ENCODE peak calls at places on chromosomes 3 and 15, in ten cellular contexts. W is WERI-Rb-1, X is WTC11, N is RWPE1, I is kidney, Q is uterus, H is colonic mucosa, P is sigmoid colon, R is glutamatergic neuron, C is omental fat pad. V is an unnamed sample.

GRCh38 chr3:43736558-43736995 is 45.8 kb downstream of the ABHD5 start:
- DNase-seq in W (no peak), X (no peak), N (no peak), I (no peak), Q (no peak), H (peak), P (no peak), R (no peak), C (no peak), V (no peak)

GRCh38 chr3:69143605-69144004 is 21.2 kb upstream of the LMOD3 start:
- DNase-seq in W (no peak), X (no peak), N (peak), I (no peak), Q (no peak), H (no peak), P (no peak), R (no peak), C (no peak), V (no peak)

GRCh38 chr3:111596328-111596727 is 1.2 kb upstream of the ZBED2 start:
- DNase-seq in W (no peak), X (no peak), N (no peak), I (no peak), Q (no peak), H (no peak), P (no peak), R (no peak), C (no peak), V (no peak)

GRCh38 chr3:142857056-142857455 is 31.8 kb downstream of the PCOLCE2 start:
- DNase-seq in W (peak), X (peak), N (no peak), I (no peak), Q (no peak), H (no peak), P (no peak), R (peak), C (no peak), V (no peak)

GRCh38 chr3:178036745-178037144 is 499.5 kb upstream of the KCNMB2 start:
- DNase-seq in W (no peak), X (no peak), N (no peak), I (no peak), Q (no peak), H (no peak), P (no peak), R (no peak), C (no peak), V (no peak)

GRCh38 chr15:70494861-70495571 is 268.3 kb downstream of the UACA start:
- DNase-seq in W (peak), X (no peak), N (peak), I (no peak), Q (no peak), H (no peak), P (no peak), R (no peak), C (no peak), V (peak)

GRCh38 chr3:185896565-185896964 is 41.2 kb downstream of the TRA2B start:
- DNase-seq in W (no peak), X (no peak), N (no peak), I (no peak), Q (no peak), H (no peak), P (no peak), R (no peak), C (no peak), V (no peak)

GRCh38 chr3:188476930-188477329 is 323.0 kb downstream of the LPP start:
- DNase-seq in W (peak), X (no peak), N (no peak), I (no peak), Q (no peak), H (no peak), P (no peak), R (no peak), C (no peak), V (no peak)

GRCh38 chr3:171801738-171802600 is 8.3 kb downstream of the PLD1 start:
- DNase-seq in W (no peak), X (no peak), N (peak), I (no peak), Q (no peak), H (no peak), P (no peak), R (no peak), C (no peak), V (no peak)

GRCh38 chr3:137944593-137944992 is 65.4 kb upstream of the CLDN18 start:
- DNase-seq in W (no peak), X (no peak), N (no peak), I (no peak), Q (no peak), H (peak), P (no peak), R (no peak), C (no peak), V (no peak)

GRCh38 chr15:33022629-33023028 is 171.9 kb downstream of the FMN1 start:
- DNase-seq in W (no peak), X (peak), N (peak), I (no peak), Q (no peak), H (peak), P (peak), R (no peak), C (no peak), V (no peak)

GRCh38 chr15:36790891-36791290 is 211.5 kb downstream of the CDIN1 start:
- DNase-seq in W (no peak), X (no peak), N (no peak), I (no peak), Q (no peak), H (no peak), P (no peak), R (no peak), C (no peak), V (no peak)

GRCh38 chr3:171142985-171143384 is 116.5 kb upstream of the SLC2A2 start:
- DNase-seq in W (no peak), X (no peak), N (no peak), I (no peak), Q (no peak), H (no peak), P (no peak), R (no peak), C (no peak), V (no peak)

GRCh38 chr3:90010341-90010740 is 902.9 kb downstream of the EPHA3 start:
- DNase-seq in W (no peak), X (no peak), N (peak), I (no peak), Q (no peak), H (no peak), P (no peak), R (no peak), C (no peak), V (no peak)

GRCh38 chr3:69565316-69565715 is 173.9 kb upstream of the MITF start:
- DNase-seq in W (no peak), X (no peak), N (no peak), I (no peak), Q (no peak), H (no peak), P (no peak), R (no peak), C (no peak), V (no peak)

GRCh38 chr3:42052867-42053351 is 38.2 kb upstream of the TRAK1 start:
- DNase-seq in W (no peak), X (no peak), N (no peak), I (no peak), Q (no peak), H (no peak), P (peak), R (no peak), C (no peak), V (no peak)

GRCh38 chr3:141000691-141001090 is 50.5 kb upstream of the SPSB4 start:
- DNase-seq in W (no peak), X (no peak), N (no peak), I (no peak), Q (no peak), H (no peak), P (no peak), R (no peak), C (no peak), V (no peak)

GRCh38 chr15:57406040-57406772 is 29.9 kb downstream of the CGNL1 start:
- DNase-seq in W (peak), X (no peak), N (no peak), I (no peak), Q (no peak), H (no peak), P (no peak), R (no peak), C (no peak), V (no peak)

GRCh38 chr3:144244662-144245061 is 273.0 kb downstream of the DIPK2A start:
- DNase-seq in W (no peak), X (no peak), N (no peak), I (no peak), Q (no peak), H (no peak), P (no peak), R (no peak), C (no peak), V (no peak)
- TF ChIP-seq CTCF in W (no peak), X (no peak), N (no peak), I (no peak), Q (no peak), H (no peak), P (no peak), R (no peak), C (no peak), V (no peak)

DNA sequence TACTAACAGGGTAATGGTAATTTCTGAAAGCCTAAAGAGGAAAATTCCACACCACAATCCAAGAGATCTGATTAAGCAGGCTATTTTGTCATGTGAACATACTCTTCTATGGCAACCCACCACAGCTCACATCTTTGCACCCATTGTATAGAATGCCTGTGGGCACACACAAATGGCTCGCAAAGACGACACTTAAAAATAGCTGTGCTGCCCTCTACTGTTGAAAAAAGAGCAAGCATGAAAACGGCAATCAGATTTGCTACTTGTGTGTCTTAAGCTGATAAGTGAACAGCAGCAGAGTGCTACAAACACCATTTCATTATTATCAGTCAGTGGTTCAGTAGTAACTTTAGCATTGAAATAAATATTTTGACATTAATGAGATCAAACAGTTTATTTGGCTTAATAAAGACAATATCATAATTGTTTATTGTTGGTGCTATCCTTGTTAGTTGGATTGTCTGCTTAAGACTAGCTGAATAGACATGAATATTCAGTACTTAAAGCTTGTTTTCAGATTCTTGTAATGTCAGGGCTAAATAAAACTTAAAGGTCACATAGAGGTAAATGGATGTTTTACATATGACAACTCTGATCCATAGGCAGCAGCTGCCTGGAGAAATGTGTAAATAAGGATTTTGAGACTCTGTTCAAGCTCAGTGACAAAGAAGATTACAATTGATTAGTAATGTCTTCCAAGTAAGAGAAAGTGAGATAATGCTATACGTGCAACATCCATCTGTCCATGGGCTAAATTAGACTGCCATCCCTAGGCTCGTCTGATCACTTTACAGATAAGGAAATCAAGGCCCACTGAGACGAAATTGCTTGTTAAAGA is 199.1 kb downstream of the LRRN1 start:
- DNase-seq in W (peak), X (peak), N (no peak), I (no peak), Q (no peak), H (peak), P (no peak), R (no peak), C (no peak), V (no peak)
- TF ChIP-seq CTCF in W (peak), X (peak), N (no peak), I (peak), Q (no peak), H (peak), P (no peak), R (peak), C (no peak), V (peak)

DNA sequence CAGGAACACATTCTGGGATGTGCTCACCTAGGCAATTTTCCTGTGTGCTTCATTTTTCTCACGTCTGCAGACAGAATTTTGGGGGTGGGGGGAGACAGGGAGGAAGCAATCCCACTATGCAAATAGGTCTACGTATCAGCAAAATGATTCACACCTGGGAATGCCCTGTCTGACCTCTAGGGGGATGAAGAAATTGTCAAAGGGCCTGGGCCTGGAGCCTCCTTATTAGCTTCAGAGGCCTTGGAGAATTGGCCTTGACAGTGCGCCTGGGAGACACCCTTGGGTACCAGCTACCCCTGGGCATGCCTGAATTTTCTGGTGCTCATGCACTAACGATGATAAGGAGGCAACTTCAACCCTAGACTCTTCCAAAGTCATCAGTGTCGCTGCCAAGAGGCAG is 207.5 kb downstream of the CADPS start:
- DNase-seq in W (peak), X (peak), N (no peak), I (no peak), Q (no peak), H (no peak), P (no peak), R (no peak), C (no peak), V (no peak)
- TF ChIP-seq CTCF in W (peak), X (peak), N (no peak), I (no peak), Q (no peak), H (no peak), P (no peak), R (peak), C (no peak), V (no peak)

DNA sequence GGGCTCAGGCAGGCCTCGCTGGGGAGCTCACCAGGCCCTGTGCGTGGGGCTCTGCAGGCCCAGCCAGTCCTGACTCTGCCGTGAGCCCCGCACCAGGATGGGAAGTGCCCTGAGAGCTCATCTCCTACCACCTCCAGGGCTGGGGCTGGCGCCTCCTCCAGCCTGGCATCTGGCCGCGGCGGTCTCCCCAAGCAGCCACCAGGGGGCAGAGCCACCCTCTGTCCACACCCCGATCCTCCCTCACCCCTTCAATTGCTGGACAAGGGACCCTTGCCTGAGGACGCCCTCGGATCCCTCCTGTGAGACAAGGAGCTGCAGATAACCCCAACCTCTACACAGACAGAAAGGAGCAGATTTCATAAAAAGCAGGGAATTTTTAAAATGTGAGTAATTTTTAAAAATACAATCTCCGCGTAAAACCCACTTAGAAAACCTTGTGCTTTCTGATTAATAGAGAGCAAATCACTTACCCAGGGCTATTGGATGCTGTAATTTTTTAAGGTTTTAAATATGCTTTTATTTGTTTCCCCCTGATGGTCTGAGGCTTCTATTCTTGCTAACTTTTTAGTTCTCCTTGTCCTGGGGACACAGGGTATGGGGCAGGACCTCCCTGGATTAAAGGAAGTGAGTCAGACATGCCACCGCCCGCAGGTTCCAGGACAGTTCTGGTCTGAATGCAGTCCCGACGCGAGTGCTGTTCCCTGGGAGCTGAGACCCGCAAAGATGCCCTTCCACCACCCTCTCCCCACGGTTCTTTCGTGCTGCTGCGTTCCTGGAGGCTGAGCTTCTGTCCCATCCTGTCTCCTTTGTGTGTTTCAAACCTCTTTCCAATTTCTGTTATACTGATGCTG is 52.3 kb upstream of the CHRNA7 start:
- DNase-seq in W (peak), X (peak), N (peak), I (peak), Q (no peak), H (peak), P (no peak), R (peak), C (no peak), V (no peak)
- TF ChIP-seq CTCF in W (peak), X (peak), N (peak), I (peak), Q (peak), H (peak), P (peak), R (peak), C (no peak), V (peak)

GRCh38 chr3:146218880-146219866 is 31.7 kb downstream of the PLSCR4 start:
- DNase-seq in W (peak), X (no peak), N (peak), I (no peak), Q (peak), H (peak), P (no peak), R (peak), C (no peak), V (no peak)
- TF ChIP-seq CTCF in W (peak), X (peak), N (peak), I (peak), Q (peak), H (peak), P (peak), R (peak), C (no peak), V (peak)